ENCODE peak calls at places on chromosomes 11 and 22, in eight cellular contexts. Z is activated CD8-positive, alpha-beta memory T cell treated with anti-CD3 and anti-CD28 coated beads for 48 hours; O is upper lobe of right lung; L is GM10248; K is left ventricle myocardium superior; A is AG08396; F is stimulated activated CD8-positive, alpha-beta memory T cell treated with anti-CD3 and anti-CD28 coated beads, Interleukin-4, amount 100 ng/mL, for 1 hour; R is tibial artery. B is an unnamed sample.

GRCh38 chr22:26127126-26127525 is 42.1 kb upstream of the SEZ6L start:
- DNase-seq in Z (no peak), O (no peak), L (no peak), K (no peak), A (no peak), F (no peak), R (no peak), B (no peak)

GRCh38 chr11:48052183-48053040 is 72.1 kb downstream of the PTPRJ start:
- DNase-seq in Z (no peak), O (peak; percentile 84), L (no peak), K (peak; percentile 40), A (peak; percentile 60), F (no peak), R (no peak), B (no peak)

GRCh38 chr11:11463397-11463796 is 110.3 kb upstream of the CSNK2A3 start:
- DNase-seq in Z (no peak), O (no peak), L (no peak), K (peak; percentile 47), A (no peak), F (no peak), R (no peak), B (no peak)

GRCh38 chr22:24796056-24796455 is 10.0 kb upstream of the SGSM1 start:
- DNase-seq in Z (no peak), O (no peak), L (no peak), K (no peak), A (no peak), F (no peak), R (no peak), B (no peak)

GRCh38 chr11:118202599-118203422 is 22.0 kb downstream of the JAML start:
- DNase-seq in Z (no peak), O (no peak), L (no peak), K (no peak), A (no peak), F (peak; percentile 33), R (no peak), B (no peak)

GRCh38 chr22:44130076-44130711 is 50.5 kb upstream of the PARVG start:
- DNase-seq in Z (no peak), O (peak; percentile 40), L (no peak), K (no peak), A (no peak), F (no peak), R (peak; percentile 11), B (no peak)

GRCh38 chr11:44305643-44306468 is 4.1 kb downstream of the ALX4 start:
- DNase-seq in Z (no peak), O (peak; percentile 73), L (peak; percentile 47), K (no peak), A (no peak), F (no peak), R (no peak), B (no peak)

GRCh38 chr22:30290679-30291333 is 1.5 kb upstream of the CASTOR1 start:
- DNase-seq in Z (no peak), O (peak; percentile 91), L (no peak), K (peak; percentile 86), A (peak; percentile 59), F (no peak), R (peak; percentile 94), B (peak; percentile 90)

GRCh38 chr22:21701384-21701971 is 34.1 kb downstream of the YPEL1 start:
- DNase-seq in Z (no peak), O (no peak), L (no peak), K (no peak), A (no peak), F (no peak), R (no peak), B (peak; percentile 24)

GRCh38 chr22:36682835-36683234 is 20.7 kb downstream of the CACNG2 start:
- DNase-seq in Z (no peak), O (no peak), L (no peak), K (no peak), A (no peak), F (no peak), R (no peak), B (no peak)

GRCh38 chr11:60762851-60763691 is 6.4 kb downstream of the MS4A15 start:
- DNase-seq in Z (no peak), O (peak; percentile 59), L (peak; percentile 66), K (no peak), A (no peak), F (no peak), R (peak; percentile 11), B (no peak)

GRCh38 chr11:72519220-72519881 is 85.0 kb upstream of the CLPB start:
- DNase-seq in Z (no peak), O (no peak), L (no peak), K (no peak), A (no peak), F (no peak), R (no peak), B (no peak)

GRCh38 chr11:34242037-34242625 is 115.7 kb downstream of the ABTB2 start:
- DNase-seq in Z (no peak), O (no peak), L (no peak), K (no peak), A (peak; percentile 26), F (no peak), R (no peak), B (no peak)

GRCh38 chr22:34638128-34638527 is 427.8 kb upstream of the ISX start:
- DNase-seq in Z (no peak), O (no peak), L (no peak), K (no peak), A (no peak), F (no peak), R (no peak), B (no peak)

GRCh38 chr11:65304613-65305012 is 10.1 kb upstream of the CDC42EP2 start:
- DNase-seq in Z (no peak), O (no peak), L (no peak), K (peak; percentile 22), A (no peak), F (no peak), R (no peak), B (no peak)

GRCh38 chr11:34514597-34514996 is 1.0 kb upstream of the ELF5 start:
- DNase-seq in Z (no peak), O (no peak), L (no peak), K (no peak), A (no peak), F (no peak), R (no peak), B (no peak)

GRCh38 chr22:26169312-26170111 is at the start of gene SEZ6L:
- DNase-seq in Z (no peak), O (peak; percentile 65), L (peak; percentile 47), K (peak; percentile 36), A (peak; percentile 11), F (no peak), R (peak; percentile 60), B (peak; percentile 18)

GRCh38 chr22:22993184-22993583 is 77.1 kb upstream of the GNAZ start:
- DNase-seq in Z (no peak), O (no peak), L (no peak), K (no peak), A (no peak), F (no peak), R (no peak), B (no peak)

GRCh38 chr22:21939392-21940319 is 13.0 kb downstream of the PPM1F start:
- DNase-seq in Z (no peak), O (no peak), L (no peak), K (no peak), A (no peak), F (no peak), R (no peak), B (peak; percentile 69)

GRCh38 chr11:2929880-2930704 is 872 bp upstream of the PHLDA2 start:
- DNase-seq in Z (peak; percentile 43), O (peak; percentile 82), L (peak; percentile 77), K (peak; percentile 36), A (peak; percentile 69), F (no peak), R (peak; percentile 70), B (peak; percentile 44)

GRCh38 chr11:67312187-67313021 is 9.1 kb downstream of the SSH3 start:
- DNase-seq in Z (no peak), O (peak; percentile 71), L (no peak), K (no peak), A (no peak), F (no peak), R (peak; percentile 45), B (no peak)

GRCh38 chr11:11977206-11977938 is 31.1 kb downstream of the DKK3 start:
- DNase-seq in Z (no peak), O (peak; percentile 65), L (no peak), K (peak; percentile 76), A (peak; percentile 79), F (no peak), R (peak; percentile 88), B (peak; percentile 85)

GRCh38 chr11:27228232-27228631 is 134.8 kb downstream of the CCDC34 start:
- DNase-seq in Z (no peak), O (no peak), L (no peak), K (no peak), A (no peak), F (no peak), R (no peak), B (no peak)

B was measured in right cardiac atrium.